ENCODE peak calls at places on chromosomes 1 and 21, in five cellular contexts. One of them, this sample, is unnamed.
A peak's percentile ranks its signal among the peaks of the same experiment; 100 is the strongest.

GRCh38 chr1:96309783-96310182 is 411.8 kb upstream of the PTBP2 start:
- DNase-seq in testis: no peak
- DNase-seq in esophagus squamous epithelium: no peak
- DNase-seq in ovary: no peak
- DNase-seq in spleen: no peak
- DNase-seq in this sample: no peak

GRCh38 chr1:214192825-214193643 is 87.9 kb upstream of the SMYD2 start:
- DNase-seq in testis: peak; percentile 64
- DNase-seq in esophagus squamous epithelium: no peak
- DNase-seq in ovary: no peak
- DNase-seq in spleen: no peak
- DNase-seq in this sample: no peak

GRCh38 chr1:17890815-17891191 is 135.7 kb downstream of the ACTL8 start:
- DNase-seq in spleen: peak; percentile 27
- DNase-seq in esophagus squamous epithelium: no peak
- DNase-seq in testis: no peak
- DNase-seq in ovary: no peak
- DNase-seq in this sample: no peak

GRCh38 chr1:111565079-111565478 is 54.5 kb upstream of the RAP1A start:
- DNase-seq in esophagus squamous epithelium: no peak
- DNase-seq in spleen: no peak
- DNase-seq in testis: no peak
- DNase-seq in ovary: no peak
- DNase-seq in this sample: no peak

GRCh38 chr1:114352797-114353196 is 158.2 kb downstream of the TRIM33 start:
- DNase-seq in testis: no peak
- DNase-seq in ovary: no peak
- DNase-seq in esophagus squamous epithelium: no peak
- DNase-seq in spleen: no peak
- DNase-seq in this sample: no peak

GRCh38 chr1:77956464-77956863 is 22.4 kb downstream of the FUBP1 start:
- DNase-seq in esophagus squamous epithelium: no peak
- DNase-seq in testis: no peak
- DNase-seq in ovary: no peak
- DNase-seq in spleen: no peak
- DNase-seq in this sample: no peak

GRCh38 chr1:223234534-223234933 is 91.5 kb upstream of the TLR5 start:
- DNase-seq in ovary: no peak
- DNase-seq in testis: no peak
- DNase-seq in spleen: no peak
- DNase-seq in esophagus squamous epithelium: no peak
- DNase-seq in this sample: no peak

GRCh38 chr1:74771913-74772515 is 39.1 kb downstream of the TYW3 start:
- DNase-seq in esophagus squamous epithelium: no peak
- DNase-seq in testis: peak; percentile 20
- DNase-seq in ovary: no peak
- DNase-seq in spleen: no peak
- DNase-seq in this sample: no peak

GRCh38 chr1:182444497-182444896 is 5.4 kb upstream of the RGSL1 start:
- DNase-seq in spleen: no peak
- DNase-seq in ovary: no peak
- DNase-seq in esophagus squamous epithelium: no peak
- DNase-seq in testis: no peak
- DNase-seq in this sample: no peak

GRCh38 chr1:206651958-206652890 is 16.9 kb downstream of the DYRK3 start:
- DNase-seq in ovary: no peak
- DNase-seq in spleen: no peak
- DNase-seq in testis: no peak
- DNase-seq in esophagus squamous epithelium: no peak
- DNase-seq in this sample: no peak

GRCh38 chr1:180181048-180181447 is 26.4 kb downstream of the QSOX1 start:
- DNase-seq in ovary: no peak
- DNase-seq in spleen: peak; percentile 27
- DNase-seq in testis: peak; percentile 42
- DNase-seq in esophagus squamous epithelium: no peak
- DNase-seq in this sample: no peak

GRCh38 chr21:44994016-44994365 is 54.2 kb downstream of the SLX9 start:
- DNase-seq in esophagus squamous epithelium: no peak
- DNase-seq in spleen: no peak
- DNase-seq in testis: no peak
- DNase-seq in ovary: no peak
- DNase-seq in this sample: no peak

GRCh38 chr1:96643519-96643918 is 78.1 kb upstream of the PTBP2 start:
- DNase-seq in testis: no peak
- DNase-seq in ovary: no peak
- DNase-seq in esophagus squamous epithelium: no peak
- DNase-seq in spleen: no peak
- DNase-seq in this sample: no peak

GRCh38 chr1:209769171-209769904 is 13.5 kb downstream of the TRAF3IP3 start:
- DNase-seq in ovary: peak; percentile 60
- DNase-seq in testis: peak; percentile 44
- DNase-seq in spleen: peak; percentile 92
- DNase-seq in esophagus squamous epithelium: peak; percentile 24
- DNase-seq in this sample: peak; percentile 68

GRCh38 chr1:82227696-82228095 is 427.0 kb downstream of the ADGRL2 start:
- DNase-seq in spleen: no peak
- DNase-seq in esophagus squamous epithelium: no peak
- DNase-seq in testis: peak; percentile 17
- DNase-seq in ovary: no peak
- DNase-seq in this sample: peak; percentile 60

GRCh38 chr1:244219149-244219548 is 168.1 kb downstream of the ZBTB18 start:
- DNase-seq in testis: no peak
- DNase-seq in ovary: no peak
- DNase-seq in spleen: no peak
- DNase-seq in esophagus squamous epithelium: no peak
- DNase-seq in this sample: no peak

GRCh38 chr21:44518684-44519083 is 21.3 kb downstream of the KRTAP10-1 start:
- DNase-seq in esophagus squamous epithelium: no peak
- DNase-seq in testis: no peak
- DNase-seq in ovary: no peak
- DNase-seq in spleen: peak; percentile 45
- DNase-seq in this sample: no peak

GRCh38 chr1:60427194-60427593 is 353.6 kb upstream of the C1orf87 start:
- DNase-seq in esophagus squamous epithelium: no peak
- DNase-seq in testis: no peak
- DNase-seq in ovary: no peak
- DNase-seq in spleen: no peak
- DNase-seq in this sample: no peak

GRCh38 chr1:153647375-153647714 is 11.2 kb upstream of the SNAPIN start:
- DNase-seq in ovary: no peak
- DNase-seq in testis: no peak
- DNase-seq in spleen: no peak
- DNase-seq in esophagus squamous epithelium: no peak
- DNase-seq in this sample: no peak

GRCh38 chr1:12469493-12469892 is 148.5 kb downstream of the DHRS3 start:
- DNase-seq in esophagus squamous epithelium: no peak
- DNase-seq in ovary: no peak
- DNase-seq in testis: no peak
- DNase-seq in spleen: no peak
- DNase-seq in this sample: no peak

GRCh38 chr1:44723064-44723463 is 7.9 kb downstream of the RNU5D-1 start:
- DNase-seq in esophagus squamous epithelium: no peak
- DNase-seq in spleen: peak; percentile 74
- DNase-seq in ovary: no peak
- DNase-seq in testis: no peak
- DNase-seq in this sample: no peak

GRCh38 chr1:198687429-198687828 is 48.6 kb downstream of the PTPRC start:
- DNase-seq in spleen: no peak
- DNase-seq in esophagus squamous epithelium: no peak
- DNase-seq in testis: no peak
- DNase-seq in ovary: no peak
- DNase-seq in this sample: no peak

GRCh38 chr1:108686609-108687313 is 5.3 kb upstream of the PRPF38B start:
- DNase-seq in esophagus squamous epithelium: no peak
- DNase-seq in spleen: no peak
- DNase-seq in testis: peak; percentile 55
- DNase-seq in ovary: no peak
- DNase-seq in this sample: no peak

GRCh38 chr1:235818632-235819136 is 48.0 kb downstream of the LYST start:
- DNase-seq in ovary: no peak
- DNase-seq in testis: no peak
- DNase-seq in esophagus squamous epithelium: no peak
- DNase-seq in spleen: no peak
- DNase-seq in this sample: no peak

GRCh38 chr1:115671176-115672062 is 29.6 kb downstream of the VANGL1 start:
- DNase-seq in ovary: no peak
- DNase-seq in testis: no peak
- DNase-seq in spleen: no peak
- DNase-seq in esophagus squamous epithelium: no peak
- DNase-seq in this sample: no peak
- H3K27ac ChIP-seq in ovary: no peak overlapping the region
- H3K27ac ChIP-seq in testis: no peak overlapping the region
- H3K27ac ChIP-seq in spleen: no peak overlapping the region
- H3K27ac ChIP-seq in esophagus squamous epithelium: peak overlapping the region; percentile 63
- H3K27ac ChIP-seq in this sample: no peak overlapping the region

GRCh38 chr1:221736714-221737113 is 5.2 kb downstream of the DUSP10 start:
- DNase-seq in spleen: no peak
- DNase-seq in esophagus squamous epithelium: no peak
- DNase-seq in testis: no peak
- DNase-seq in ovary: no peak
- DNase-seq in this sample: no peak
- TF ChIP-seq POLR2A in spleen: no peak
- TF ChIP-seq POLR2A in esophagus squamous epithelium: no peak
- TF ChIP-seq POLR2A in testis: no peak
- TF ChIP-seq POLR2A in ovary: no peak
- TF ChIP-seq POLR2A in this sample: no peak

GRCh38 chr1:13513885-13514546 is at the start of gene LRRC38:
- DNase-seq in esophagus squamous epithelium: no peak
- DNase-seq in ovary: no peak
- DNase-seq in testis: peak; percentile 22
- DNase-seq in spleen: no peak
- DNase-seq in this sample: no peak
- TF ChIP-seq CTCF in esophagus squamous epithelium: no peak
- TF ChIP-seq CTCF in ovary: no peak
- TF ChIP-seq CTCF in testis: no peak
- TF ChIP-seq CTCF in spleen: no peak
- TF ChIP-seq CTCF in this sample: no peak

GRCh38 chr1:89971600-89971999 is 23.3 kb upstream of the ZNF326 start:
- DNase-seq in esophagus squamous epithelium: no peak
- DNase-seq in testis: no peak
- DNase-seq in spleen: no peak
- DNase-seq in ovary: no peak
- DNase-seq in this sample: no peak
- H3K27ac ChIP-seq in esophagus squamous epithelium: no peak overlapping the region
- H3K27ac ChIP-seq in testis: no peak overlapping the region
- H3K27ac ChIP-seq in spleen: no peak overlapping the region
- H3K27ac ChIP-seq in ovary: no peak overlapping the region
- H3K27ac ChIP-seq in this sample: no peak overlapping the region

GRCh38 chr1:144551107-144551542 is 41.6 kb upstream of the PPIAL4F start:
- DNase-seq in ovary: no peak
- DNase-seq in spleen: peak; percentile 74
- DNase-seq in testis: no peak
- DNase-seq in esophagus squamous epithelium: no peak
- DNase-seq in this sample: peak; percentile 52

DNA sequence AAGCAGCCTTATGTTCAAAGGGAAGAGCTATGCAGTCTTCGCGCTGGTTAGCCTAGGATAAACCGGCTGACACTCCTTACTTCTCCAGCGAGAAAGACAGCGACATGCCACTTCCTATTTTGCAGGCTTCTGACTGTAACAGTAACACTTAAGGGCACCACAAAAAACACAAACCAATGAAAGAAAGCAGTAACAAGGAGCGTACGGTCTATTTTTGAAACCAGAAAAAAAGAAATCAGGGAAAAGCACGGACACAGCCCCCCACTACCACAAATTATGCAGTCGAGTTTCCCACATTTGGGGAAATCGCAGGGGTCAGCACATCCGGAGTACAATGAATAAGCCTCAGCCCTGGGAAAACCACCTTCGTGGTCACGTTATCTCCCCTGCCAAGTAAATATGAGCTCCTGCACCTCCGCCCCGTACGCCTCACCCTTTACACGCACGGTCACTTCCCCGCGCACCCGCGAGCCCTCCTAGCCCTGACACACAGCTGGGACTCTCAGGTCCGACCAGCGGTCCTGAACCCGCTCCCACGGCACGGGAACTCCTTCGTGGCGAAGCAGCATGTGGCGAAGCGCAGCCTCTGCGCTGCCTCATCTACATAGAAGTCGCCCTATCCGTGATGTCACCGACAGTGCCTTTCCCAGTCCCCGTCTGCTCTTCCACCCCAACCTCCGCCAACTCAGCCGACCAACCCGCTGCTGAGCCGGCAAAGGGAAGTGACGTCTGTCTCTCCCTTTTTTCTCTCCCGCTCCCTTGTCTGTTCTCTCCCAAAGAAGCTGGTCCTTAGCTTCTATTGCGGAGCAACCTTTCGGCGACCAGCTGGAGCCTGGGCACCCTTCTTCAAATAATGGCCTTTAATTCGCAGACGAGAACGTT is 40.9 kb upstream of the PPIAL4F start:
- DNase-seq in esophagus squamous epithelium: no peak
- DNase-seq in spleen: peak; percentile 90
- DNase-seq in ovary: peak; percentile 43
- DNase-seq in testis: peak; percentile 76
- DNase-seq in this sample: peak; percentile 87
- TF ChIP-seq POLR2A in esophagus squamous epithelium: no peak
- TF ChIP-seq POLR2A in spleen: no peak
- TF ChIP-seq POLR2A in ovary: no peak
- TF ChIP-seq POLR2A in testis: no peak
- TF ChIP-seq POLR2A in this sample: peak; percentile 63

GRCh38 chr1:185668013-185668412 is 66.2 kb upstream of the HMCN1 start:
- DNase-seq in ovary: no peak
- DNase-seq in esophagus squamous epithelium: no peak
- DNase-seq in spleen: no peak
- DNase-seq in testis: peak; percentile 30
- DNase-seq in this sample: no peak

GRCh38 chr1:185674201-185674600 is 60.0 kb upstream of the HMCN1 start:
- DNase-seq in testis: no peak
- DNase-seq in ovary: no peak
- DNase-seq in spleen: no peak
- DNase-seq in esophagus squamous epithelium: no peak
- DNase-seq in this sample: no peak

GRCh38 chr1:185666582-185666981 is 67.6 kb upstream of the HMCN1 start:
- DNase-seq in testis: no peak
- DNase-seq in ovary: no peak
- DNase-seq in spleen: no peak
- DNase-seq in esophagus squamous epithelium: no peak
- DNase-seq in this sample: no peak

GRCh38 chr1:185672719-185673360 is 61.4 kb upstream of the HMCN1 start:
- DNase-seq in esophagus squamous epithelium: no peak
- DNase-seq in testis: no peak
- DNase-seq in spleen: no peak
- DNase-seq in ovary: no peak
- DNase-seq in this sample: no peak

GRCh38 chr1:185670187-185670627 is 64.0 kb upstream of the HMCN1 start:
- DNase-seq in testis: peak; percentile 75
- DNase-seq in esophagus squamous epithelium: no peak
- DNase-seq in spleen: no peak
- DNase-seq in ovary: peak; percentile 37
- DNase-seq in this sample: no peak
- TF ChIP-seq CTCF in testis: peak; percentile 34
- TF ChIP-seq CTCF in esophagus squamous epithelium: peak; percentile 41
- TF ChIP-seq CTCF in spleen: peak; percentile 10
- TF ChIP-seq CTCF in ovary: peak; percentile 11
- TF ChIP-seq CTCF in this sample: peak; percentile 13

GRCh38 chr21:46662367-46662654 is 26.8 kb downstream of the PRMT2 start:
- DNase-seq in testis: no peak
- DNase-seq in ovary: no peak
- DNase-seq in spleen: no peak
- DNase-seq in esophagus squamous epithelium: no peak
- DNase-seq in this sample: no peak
- H3K27ac ChIP-seq in testis: no peak overlapping the region
- H3K27ac ChIP-seq in ovary: no peak overlapping the region
- H3K27ac ChIP-seq in spleen: no peak overlapping the region
- H3K27ac ChIP-seq in esophagus squamous epithelium: no peak overlapping the region
- H3K27ac ChIP-seq in this sample: no peak overlapping the region